ENCODE peak calls at places on chromosomes 3 and 15, in six cellular contexts. R, T, S, I, N and G are unnamed samples.

GRCh38 chr15:28943146-28943545 is 57.4 kb downstream of the APBA2 start:
- DNase-seq in T (no peak), R (no peak), I (no peak), S (no peak), N (no peak), G (no peak)

GRCh38 chr3:52124126-52124525 is 30.1 kb downstream of the POC1A start:
- DNase-seq in T (no peak), S (no peak), R (no peak), N (no peak), I (no peak), G (no peak)

GRCh38 chr15:89075846-89076245 is 12.4 kb upstream of the ABHD2 start:
- DNase-seq in S (no peak), T (no peak), R (no peak), I (no peak), N (no peak), G (no peak)

GRCh38 chr3:132210476-132211346 is 106.5 kb upstream of the ACP3 start:
- DNase-seq in T (no peak), R (no peak), I (no peak), N (peak; percentile 53), S (peak; percentile 2), G (peak; percentile 73)

GRCh38 chr3:29186982-29187718 is 93.7 kb upstream of the RBMS3 start:
- DNase-seq in I (no peak), R (no peak), T (peak; percentile 43), N (no peak), S (no peak), G (peak; percentile 90)

GRCh38 chr3:108450444-108450843 is 60.0 kb downstream of the MYH15 start:
- DNase-seq in I (no peak), R (no peak), T (no peak), S (no peak), N (no peak), G (no peak)

GRCh38 chr3:112739252-112739945 is 98.5 kb upstream of the CCDC80 start:
- DNase-seq in T (no peak), R (no peak), N (no peak), S (no peak), I (no peak), G (no peak)

GRCh38 chr15:77783636-77784035 is 150.9 kb upstream of the LINGO1 start:
- DNase-seq in N (no peak), T (no peak), R (no peak), I (no peak), S (no peak), G (no peak)

GRCh38 chr15:66565731-66566130 is at the start of gene LCTL:
- DNase-seq in S (no peak), R (no peak), N (no peak), I (no peak), T (no peak), G (no peak)

GRCh38 chr3:136305879-136306278 is 55.7 kb downstream of the PCCB start:
- DNase-seq in T (no peak), R (no peak), I (no peak), S (no peak), N (no peak), G (peak; percentile 4)

GRCh38 chr3:10234526-10235230 is 13.6 kb upstream of the TATDN2 start:
- DNase-seq in S (no peak), I (no peak), N (no peak), T (no peak), R (no peak), G (no peak)

GRCh38 chr3:185444329-185444728 is 54.5 kb downstream of the TMEM41A start:
- DNase-seq in N (no peak), T (no peak), I (no peak), R (no peak), S (no peak), G (no peak)

GRCh38 chr3:73601476-73601875 is 23.3 kb downstream of the PDZRN3 start:
- DNase-seq in T (no peak), I (no peak), S (no peak), R (no peak), N (no peak), G (no peak)

GRCh38 chr3:197525706-197526105 is 30.1 kb downstream of the BDH1 start:
- DNase-seq in T (no peak), R (no peak), S (no peak), N (no peak), I (no peak), G (no peak)

GRCh38 chr3:132284006-132284405 is 33.2 kb upstream of the ACP3 start:
- DNase-seq in S (no peak), N (no peak), R (no peak), I (no peak), T (no peak), G (no peak)

GRCh38 chr15:47206358-47206978 is 510.8 kb upstream of the SEMA6D start:
- DNase-seq in R (no peak), S (no peak), N (no peak), I (no peak), T (no peak), G (no peak)

GRCh38 chr3:116337229-116337628 is 108.1 kb downstream of the LSAMP start:
- DNase-seq in R (no peak), I (no peak), N (no peak), T (no peak), S (no peak), G (no peak)

GRCh38 chr3:94246136-94246535 is 183.3 kb downstream of the NSUN3 start:
- DNase-seq in N (no peak), T (no peak), S (no peak), R (no peak), I (no peak), G (no peak)

GRCh38 chr3:168933614-168934013 is 729.9 kb downstream of the MECOM start:
- DNase-seq in S (no peak), I (no peak), R (no peak), N (no peak), T (peak; percentile 98), G (peak; percentile 10)

GRCh38 chr3:138845071-138845685 is 10.4 kb upstream of the PIK3CB start:
- DNase-seq in N (peak; percentile 10), I (no peak), R (no peak), T (no peak), S (no peak), G (no peak)

GRCh38 chr15:85872125-85872524 is 77.4 kb upstream of the KLHL25 start:
- DNase-seq in T (no peak), I (no peak), S (no peak), R (no peak), N (no peak), G (no peak)